ENCODE peak calls at places on chromosomes 2 and 18, in four cellular contexts. One of them, this sample, is unnamed.
A peak's percentile ranks its signal among the peaks of the same experiment; 100 is the strongest.

GRCh38 chr2:120779781-120780283 is 44.2 kb downstream of the GLI2 start:
- DNase-seq in K562: no peak
- DNase-seq in body of pancreas: no peak
- DNase-seq in spleen: no peak
- DNase-seq in this sample: no peak

GRCh38 chr2:121283670-121284245 is 1.2 kb downstream of the TFCP2L1 start:
- DNase-seq in K562: no peak
- DNase-seq in body of pancreas: no peak
- DNase-seq in spleen: no peak
- DNase-seq in this sample: no peak

GRCh38 chr2:46372475-46372874 is 75.3 kb downstream of the EPAS1 start:
- DNase-seq in K562: no peak
- DNase-seq in body of pancreas: no peak
- DNase-seq in spleen: no peak
- DNase-seq in this sample: no peak

GRCh38 chr2:155600914-155601760 is 731.4 kb downstream of the NR4A2 start:
- DNase-seq in K562: no peak
- DNase-seq in body of pancreas: no peak
- DNase-seq in spleen: peak; percentile 52
- DNase-seq in this sample: no peak

GRCh38 chr2:180115675-180116074 is 108.6 kb upstream of the CWC22 start:
- DNase-seq in K562: no peak
- DNase-seq in body of pancreas: no peak
- DNase-seq in spleen: no peak
- DNase-seq in this sample: no peak

GRCh38 chr2:241052677-241053360 is 49.3 kb downstream of the MTERF4 start:
- DNase-seq in K562: no peak
- DNase-seq in body of pancreas: no peak
- DNase-seq in spleen: peak; percentile 59
- DNase-seq in this sample: peak; percentile 12

GRCh38 chr2:232058063-232058877 is 96.8 kb downstream of the DIS3L2 start:
- DNase-seq in K562: no peak
- DNase-seq in body of pancreas: no peak
- DNase-seq in spleen: no peak
- DNase-seq in this sample: no peak

GRCh38 chr2:168397629-168398028 is 58.4 kb upstream of the CERS6 start:
- DNase-seq in K562: no peak
- DNase-seq in body of pancreas: no peak
- DNase-seq in spleen: no peak
- DNase-seq in this sample: no peak

GRCh38 chr2:215680605-215681598 is 245.0 kb upstream of the FN1 start:
- DNase-seq in K562: no peak
- DNase-seq in body of pancreas: no peak
- DNase-seq in spleen: no peak
- DNase-seq in this sample: no peak

GRCh38 chr2:226012116-226012515 is 612.6 kb downstream of the NYAP2 start:
- DNase-seq in K562: no peak
- DNase-seq in body of pancreas: no peak
- DNase-seq in spleen: no peak
- DNase-seq in this sample: no peak

GRCh38 chr2:86027196-86027912 is 78.3 kb downstream of the POLR1A start:
- DNase-seq in K562: no peak
- DNase-seq in body of pancreas: no peak
- DNase-seq in spleen: no peak
- DNase-seq in this sample: no peak

GRCh38 chr2:23563673-23564617 is 179.0 kb downstream of the KLHL29 start:
- DNase-seq in K562: no peak
- DNase-seq in body of pancreas: peak; percentile 60
- DNase-seq in spleen: no peak
- DNase-seq in this sample: no peak

GRCh38 chr2:66030553-66030952 is 404.4 kb upstream of the MEIS1 start:
- DNase-seq in K562: peak; percentile 9
- DNase-seq in body of pancreas: no peak
- DNase-seq in spleen: no peak
- DNase-seq in this sample: no peak

GRCh38 chr18:12606592-12607315 is 51.2 kb downstream of the SPIRE1 start:
- DNase-seq in K562: no peak
- DNase-seq in body of pancreas: no peak
- DNase-seq in spleen: no peak
- DNase-seq in this sample: no peak

GRCh38 chr18:32881009-32881408 is 108.2 kb upstream of the KLHL14 start:
- DNase-seq in K562: no peak
- DNase-seq in body of pancreas: no peak
- DNase-seq in spleen: no peak
- DNase-seq in this sample: peak; percentile 50

GRCh38 chr2:180203972-180204371 is 196.9 kb upstream of the CWC22 start:
- DNase-seq in K562: no peak
- DNase-seq in body of pancreas: no peak
- DNase-seq in spleen: no peak
- DNase-seq in this sample: no peak

GRCh38 chr2:109185801-109186570 is 57.0 kb downstream of the SH3RF3 start:
- DNase-seq in K562: no peak
- DNase-seq in body of pancreas: peak; percentile 47
- DNase-seq in spleen: no peak
- DNase-seq in this sample: no peak

GRCh38 chr2:240648650-240649275 is 23.5 kb downstream of the GPR35 start:
- DNase-seq in K562: no peak
- DNase-seq in body of pancreas: no peak
- DNase-seq in spleen: no peak
- DNase-seq in this sample: peak; percentile 1

GRCh38 chr2:17208511-17208910 is 309.7 kb downstream of the RAD51AP2 start:
- DNase-seq in K562: no peak
- DNase-seq in body of pancreas: no peak
- DNase-seq in spleen: no peak
- DNase-seq in this sample: no peak
- H3K4me3 ChIP-seq in K562: no peak overlapping the region
- H3K4me3 ChIP-seq in body of pancreas: no peak overlapping the region
- H3K4me3 ChIP-seq in spleen: no peak overlapping the region
- H3K4me3 ChIP-seq in this sample: no peak overlapping the region

GRCh38 chr2:88018969-88019368 is 2.6 kb upstream of the RNU2-63P start:
- DNase-seq in K562: no peak
- DNase-seq in body of pancreas: no peak
- DNase-seq in spleen: no peak
- DNase-seq in this sample: no peak

GRCh38 chr2:88019985-88020384 is 3.6 kb upstream of the RNU2-63P start:
- DNase-seq in K562: no peak
- DNase-seq in body of pancreas: no peak
- DNase-seq in spleen: no peak
- DNase-seq in this sample: no peak

GRCh38 chr2:88016948-88017779 is 817 bp upstream of the RNU2-63P start:
- DNase-seq in K562: peak; percentile 14
- DNase-seq in body of pancreas: peak; percentile 71
- DNase-seq in spleen: peak; percentile 93
- DNase-seq in this sample: peak; percentile 70

GRCh38 chr2:88011011-88011410 is 5.3 kb downstream of the RNU2-63P start:
- DNase-seq in K562: no peak
- DNase-seq in body of pancreas: no peak
- DNase-seq in spleen: no peak
- DNase-seq in this sample: no peak

DNA sequence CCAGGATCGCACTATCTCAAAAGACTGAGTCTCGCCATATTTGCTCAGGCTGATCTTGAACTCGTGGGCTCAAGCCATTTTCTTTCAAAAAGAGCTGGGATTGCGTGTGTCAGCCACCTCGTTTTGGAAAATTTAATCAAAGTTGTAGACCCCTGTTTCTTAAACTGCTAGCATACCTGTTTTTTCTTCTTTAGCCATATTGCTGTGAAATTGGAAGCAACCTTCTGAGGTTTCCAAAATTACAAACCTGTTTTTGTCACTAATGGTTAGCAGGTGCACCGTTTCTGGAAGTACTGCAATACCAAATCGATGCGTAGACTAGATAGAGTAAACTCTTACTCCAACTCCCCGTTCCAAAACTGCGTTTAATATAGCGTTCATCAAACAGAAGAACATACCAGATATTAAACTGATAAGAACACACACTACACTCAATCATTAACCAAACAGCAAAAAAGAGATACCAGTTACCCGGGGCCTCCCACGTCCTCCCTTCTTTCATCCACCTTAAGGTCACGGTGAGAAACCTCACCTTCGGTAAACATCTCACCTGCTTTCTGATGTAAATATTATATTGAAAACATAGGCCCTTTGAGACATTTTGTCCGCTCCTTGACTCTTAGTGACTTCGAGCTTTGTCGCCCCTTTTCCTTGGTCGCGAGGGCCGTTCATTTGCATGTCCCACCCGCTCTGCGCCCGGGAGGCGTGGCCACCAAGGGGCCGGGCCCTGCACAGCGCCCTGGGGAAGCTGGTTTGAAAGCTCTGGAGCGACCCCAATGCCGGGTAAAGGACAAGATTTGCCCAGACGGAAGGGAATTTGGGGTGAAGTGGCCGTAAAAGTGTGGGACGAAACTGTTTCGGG is at the start of gene RNU2-63P:
- DNase-seq in K562: peak; percentile 88
- DNase-seq in body of pancreas: peak; percentile 82
- DNase-seq in spleen: peak; percentile 93
- DNase-seq in this sample: peak; percentile 89
- TF ChIP-seq POLR2A in K562: peak; percentile 100
- TF ChIP-seq POLR2A in body of pancreas: peak; percentile 99
- TF ChIP-seq POLR2A in spleen: no peak
- TF ChIP-seq POLR2A in this sample: peak; percentile 90

DNA sequence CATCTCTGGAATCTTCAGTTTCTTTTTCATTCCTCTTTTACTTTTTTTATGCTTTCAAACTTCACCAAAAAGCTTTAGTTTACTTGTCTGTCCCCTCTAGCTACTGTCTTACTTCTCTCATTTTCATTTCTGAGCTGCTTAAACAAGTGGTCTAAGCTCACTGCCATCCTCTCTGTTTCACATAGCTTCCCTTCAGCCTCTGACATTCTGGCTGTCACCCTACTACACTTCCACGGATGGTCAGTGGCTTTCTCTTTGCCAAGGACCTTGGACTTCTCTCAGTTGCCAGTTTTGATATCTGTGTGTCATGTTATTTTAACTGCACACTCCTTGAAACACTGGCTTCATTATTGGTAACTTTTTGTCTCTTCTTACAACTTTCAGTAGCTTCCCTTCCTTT is 176.1 kb downstream of the IKZF2 start:
- DNase-seq in K562: no peak
- DNase-seq in body of pancreas: no peak
- DNase-seq in spleen: no peak
- DNase-seq in this sample: no peak
- H3K4me3 ChIP-seq in K562: no peak overlapping the region
- H3K4me3 ChIP-seq in body of pancreas: no peak overlapping the region
- H3K4me3 ChIP-seq in spleen: no peak overlapping the region
- H3K4me3 ChIP-seq in this sample: no peak overlapping the region

DNA sequence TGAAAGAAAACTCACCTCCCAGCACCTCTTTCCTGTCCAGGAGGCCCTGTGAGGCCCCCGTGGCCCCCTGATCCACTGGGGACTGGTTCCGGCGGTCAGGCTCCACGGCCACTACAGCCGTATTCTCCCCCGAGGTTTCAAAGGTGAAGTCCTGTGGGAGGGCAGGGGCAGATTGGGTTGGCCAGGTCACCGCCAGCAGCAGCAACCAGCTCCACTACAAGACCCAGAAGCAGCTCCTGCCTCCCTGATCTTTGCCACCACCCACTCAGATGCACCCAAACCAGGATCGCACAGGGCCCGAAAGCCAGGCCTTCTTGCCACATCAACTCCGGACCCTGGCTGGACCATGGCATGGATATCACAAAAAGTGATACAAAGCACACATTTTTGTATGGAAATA is 21.9 kb downstream of the SDC1 start:
- DNase-seq in K562: no peak
- DNase-seq in body of pancreas: no peak
- DNase-seq in spleen: no peak
- DNase-seq in this sample: no peak
- TF ChIP-seq POLR2A in K562: no peak
- TF ChIP-seq POLR2A in body of pancreas: no peak
- TF ChIP-seq POLR2A in spleen: no peak
- TF ChIP-seq POLR2A in this sample: no peak

GRCh38 chr18:59655661-59656060 is 41.6 kb downstream of the CCBE1 start:
- DNase-seq in K562: no peak
- DNase-seq in body of pancreas: no peak
- DNase-seq in spleen: no peak
- DNase-seq in this sample: no peak
- H3K4me3 ChIP-seq in K562: no peak overlapping the region
- H3K4me3 ChIP-seq in body of pancreas: no peak overlapping the region
- H3K4me3 ChIP-seq in spleen: no peak overlapping the region
- H3K4me3 ChIP-seq in this sample: no peak overlapping the region

GRCh38 chr2:237737196-237737865 is 61.2 kb upstream of the RBM44 start:
- DNase-seq in K562: no peak
- DNase-seq in body of pancreas: no peak
- DNase-seq in spleen: no peak
- DNase-seq in this sample: no peak
- TF ChIP-seq POLR2A in K562: no peak
- TF ChIP-seq POLR2A in body of pancreas: no peak
- TF ChIP-seq POLR2A in spleen: no peak
- TF ChIP-seq POLR2A in this sample: no peak

DNA sequence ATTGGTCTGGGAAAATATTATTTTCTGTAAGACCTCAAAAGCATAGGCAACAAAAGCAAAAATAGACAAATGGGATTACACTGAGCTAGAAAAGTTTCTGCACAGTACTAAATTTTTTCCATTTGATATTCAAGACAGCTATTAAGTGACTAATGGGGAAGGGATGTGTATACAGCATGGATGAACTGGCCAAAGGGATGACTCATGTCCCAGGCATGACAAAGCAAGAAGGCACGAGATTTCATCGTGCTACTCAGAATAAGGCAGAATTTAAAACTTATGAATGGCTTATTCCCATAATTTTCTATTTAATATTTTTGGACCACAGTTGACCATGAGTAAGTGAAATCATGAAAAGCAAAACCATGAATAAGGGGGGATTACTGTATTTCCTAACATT is 1250.1 kb upstream of the GYPC start:
- DNase-seq in K562: no peak
- DNase-seq in body of pancreas: no peak
- DNase-seq in spleen: no peak
- DNase-seq in this sample: no peak
- H3K4me3 ChIP-seq in K562: no peak overlapping the region
- H3K4me3 ChIP-seq in body of pancreas: no peak overlapping the region
- H3K4me3 ChIP-seq in spleen: no peak overlapping the region
- H3K4me3 ChIP-seq in this sample: no peak overlapping the region